ENCODE peak calls at places on chromosome 10, in four cellular contexts. One of them, this sample, is unnamed. For H3K4me1 and H3K36me3, the result is how much of the 10 kb centered on the place peaks cover.

GRCh38 chr10:127977368-127978009 is 70.6 kb downstream of the PTPRE start:
- DNase-seq in astrocyte: peak
- DNase-seq in CD8-positive, alpha-beta T cell: no peak
- DNase-seq in CD8-positive, alpha-beta memory T cell: no peak
- DNase-seq in this sample: peak

GRCh38 chr10:5584895-5585516 is 60.2 kb downstream of the CALML3 start:
- DNase-seq in astrocyte: peak
- DNase-seq in CD8-positive, alpha-beta T cell: no peak
- DNase-seq in CD8-positive, alpha-beta memory T cell: no peak
- DNase-seq in this sample: peak

GRCh38 chr10:4255751-4256150 is 470.7 kb upstream of the KLF6 start:
- DNase-seq in astrocyte: no peak
- DNase-seq in CD8-positive, alpha-beta memory T cell: no peak
- DNase-seq in CD8-positive, alpha-beta T cell: no peak
- DNase-seq in this sample: no peak

GRCh38 chr10:116771101-116771705 is 28.8 kb upstream of the HSPA12A start:
- DNase-seq in CD8-positive, alpha-beta memory T cell: no peak
- DNase-seq in astrocyte: peak
- DNase-seq in CD8-positive, alpha-beta T cell: no peak
- DNase-seq in this sample: peak

GRCh38 chr10:50650481-50650880 is 26.7 kb upstream of the SGMS1 start:
- DNase-seq in CD8-positive, alpha-beta memory T cell: no peak
- DNase-seq in CD8-positive, alpha-beta T cell: no peak
- DNase-seq in astrocyte: no peak
- DNase-seq in this sample: no peak

GRCh38 chr10:4663162-4663992 is 162.6 kb upstream of the AKR1E2 start:
- DNase-seq in CD8-positive, alpha-beta memory T cell: no peak
- DNase-seq in astrocyte: peak
- DNase-seq in CD8-positive, alpha-beta T cell: no peak
- DNase-seq in this sample: peak

GRCh38 chr10:88923525-88923924 is 29.0 kb downstream of the ACTA2 start:
- DNase-seq in CD8-positive, alpha-beta memory T cell: no peak
- DNase-seq in CD8-positive, alpha-beta T cell: no peak
- DNase-seq in astrocyte: peak
- DNase-seq in this sample: no peak

GRCh38 chr10:30786131-30786530 is 156.6 kb upstream of the LYZL2 start:
- DNase-seq in astrocyte: no peak
- DNase-seq in CD8-positive, alpha-beta memory T cell: no peak
- DNase-seq in CD8-positive, alpha-beta T cell: no peak
- DNase-seq in this sample: no peak

GRCh38 chr10:84820121-84820520 is 491.7 kb downstream of the CCSER2 start:
- DNase-seq in astrocyte: no peak
- DNase-seq in CD8-positive, alpha-beta T cell: no peak
- DNase-seq in CD8-positive, alpha-beta memory T cell: no peak
- DNase-seq in this sample: no peak

GRCh38 chr10:121609426-121610380 is 11.5 kb upstream of the FGFR2 start:
- DNase-seq in CD8-positive, alpha-beta memory T cell: no peak
- DNase-seq in CD8-positive, alpha-beta T cell: no peak
- DNase-seq in astrocyte: no peak
- DNase-seq in this sample: no peak

GRCh38 chr10:47090903-47091302 is 179.7 kb downstream of the PTPN20 start:
- DNase-seq in CD8-positive, alpha-beta memory T cell: no peak
- DNase-seq in CD8-positive, alpha-beta T cell: no peak
- DNase-seq in astrocyte: no peak
- DNase-seq in this sample: no peak

GRCh38 chr10:91350651-91351081 is 59.5 kb upstream of the HECTD2 start:
- DNase-seq in CD8-positive, alpha-beta memory T cell: no peak
- DNase-seq in astrocyte: peak
- DNase-seq in CD8-positive, alpha-beta T cell: no peak
- DNase-seq in this sample: no peak

GRCh38 chr10:103781329-103782061 is 73.9 kb downstream of the SH3PXD2A start:
- DNase-seq in astrocyte: peak
- DNase-seq in CD8-positive, alpha-beta T cell: no peak
- DNase-seq in CD8-positive, alpha-beta memory T cell: no peak
- DNase-seq in this sample: peak

GRCh38 chr10:29669149-29669548 is 34.4 kb upstream of the SVIL start:
- DNase-seq in CD8-positive, alpha-beta memory T cell: no peak
- DNase-seq in astrocyte: peak
- DNase-seq in CD8-positive, alpha-beta T cell: no peak
- DNase-seq in this sample: no peak

GRCh38 chr10:15742831-15743230 is 23.1 kb upstream of the ITGA8 start:
- DNase-seq in astrocyte: peak
- DNase-seq in CD8-positive, alpha-beta memory T cell: no peak
- DNase-seq in CD8-positive, alpha-beta T cell: no peak
- DNase-seq in this sample: peak

GRCh38 chr10:104052351-104052885 is 33.3 kb downstream of the COL17A1 start:
- DNase-seq in CD8-positive, alpha-beta T cell: no peak
- DNase-seq in CD8-positive, alpha-beta memory T cell: no peak
- DNase-seq in astrocyte: no peak
- DNase-seq in this sample: no peak

GRCh38 chr10:128096486-128097199 is 29.6 kb downstream of the MKI67 start:
- DNase-seq in CD8-positive, alpha-beta T cell: no peak
- DNase-seq in astrocyte: no peak
- DNase-seq in CD8-positive, alpha-beta memory T cell: no peak
- DNase-seq in this sample: no peak

GRCh38 chr10:15789793-15790525 is 70.2 kb upstream of the ITGA8 start:
- DNase-seq in CD8-positive, alpha-beta T cell: no peak
- DNase-seq in CD8-positive, alpha-beta memory T cell: no peak
- DNase-seq in astrocyte: peak
- DNase-seq in this sample: no peak

GRCh38 chr10:52818019-52818418 is 45.4 kb upstream of the MBL2 start:
- DNase-seq in astrocyte: peak
- DNase-seq in CD8-positive, alpha-beta T cell: no peak
- DNase-seq in CD8-positive, alpha-beta memory T cell: no peak
- DNase-seq in this sample: no peak

GRCh38 chr10:48724127-48724526 is 39.5 kb downstream of the WDFY4 start:
- DNase-seq in CD8-positive, alpha-beta memory T cell: no peak
- DNase-seq in CD8-positive, alpha-beta T cell: no peak
- DNase-seq in astrocyte: no peak
- DNase-seq in this sample: no peak

GRCh38 chr10:110764793-110765512 is 106.8 kb upstream of the PDCD4 start:
- DNase-seq in CD8-positive, alpha-beta T cell: no peak
- DNase-seq in astrocyte: no peak
- DNase-seq in CD8-positive, alpha-beta memory T cell: no peak
- DNase-seq in this sample: no peak

GRCh38 chr10:13699216-13699615 is 112.5 kb downstream of the PRPF18 start:
- DNase-seq in astrocyte: no peak
- DNase-seq in CD8-positive, alpha-beta memory T cell: no peak
- DNase-seq in CD8-positive, alpha-beta T cell: no peak
- DNase-seq in this sample: no peak

GRCh38 chr10:27525819-27526218 is 21.7 kb downstream of the RAB18 start:
- DNase-seq in CD8-positive, alpha-beta T cell: no peak
- DNase-seq in CD8-positive, alpha-beta memory T cell: no peak
- DNase-seq in astrocyte: peak
- DNase-seq in this sample: no peak

GRCh38 chr10:77420942-77421523 is 216.6 kb downstream of the KCNMA1 start:
- DNase-seq in astrocyte: no peak
- DNase-seq in CD8-positive, alpha-beta memory T cell: no peak
- DNase-seq in CD8-positive, alpha-beta T cell: no peak
- DNase-seq in this sample: no peak

GRCh38 chr10:74293686-74294365 is 142.8 kb downstream of the ADK start:
- DNase-seq in CD8-positive, alpha-beta memory T cell: no peak
- DNase-seq in CD8-positive, alpha-beta T cell: no peak
- DNase-seq in astrocyte: peak
- DNase-seq in this sample: peak

GRCh38 chr10:12961416-12961815 is 40.1 kb downstream of the CCDC3 start:
- DNase-seq in CD8-positive, alpha-beta memory T cell: no peak
- DNase-seq in CD8-positive, alpha-beta T cell: no peak
- DNase-seq in astrocyte: no peak
- DNase-seq in this sample: no peak

GRCh38 chr10:34655286-34656170 is 159.6 kb downstream of the PARD3 start:
- DNase-seq in astrocyte: peak
- DNase-seq in CD8-positive, alpha-beta memory T cell: peak
- DNase-seq in CD8-positive, alpha-beta T cell: no peak
- DNase-seq in this sample: peak

GRCh38 chr10:48526371-48526821 is 78.5 kb downstream of the ARHGAP22 start:
- DNase-seq in CD8-positive, alpha-beta memory T cell: no peak
- DNase-seq in astrocyte: peak
- DNase-seq in CD8-positive, alpha-beta T cell: no peak
- DNase-seq in this sample: peak

GRCh38 chr10:100775346-100775745 is 30.0 kb downstream of the PAX2 start:
- DNase-seq in CD8-positive, alpha-beta memory T cell: no peak
- DNase-seq in astrocyte: no peak
- DNase-seq in CD8-positive, alpha-beta T cell: no peak
- DNase-seq in this sample: no peak

GRCh38 chr10:7409732-7410168 is 1.1 kb downstream of the SFMBT2 start:
- DNase-seq in astrocyte: no peak
- DNase-seq in CD8-positive, alpha-beta memory T cell: no peak
- DNase-seq in CD8-positive, alpha-beta T cell: peak
- DNase-seq in this sample: no peak

GRCh38 chr10:64261092-64261491 is 739.9 kb downstream of the REEP3 start:
- DNase-seq in astrocyte: no peak
- DNase-seq in CD8-positive, alpha-beta memory T cell: no peak
- DNase-seq in CD8-positive, alpha-beta T cell: no peak
- DNase-seq in this sample: no peak

GRCh38 chr10:21599582-21599981 is 65.5 kb downstream of the MLLT10 start:
- DNase-seq in astrocyte: no peak
- DNase-seq in CD8-positive, alpha-beta T cell: no peak
- DNase-seq in CD8-positive, alpha-beta memory T cell: no peak
- DNase-seq in this sample: no peak

GRCh38 chr10:76085773-76086570 is 654.5 kb downstream of the LRMDA start:
- DNase-seq in CD8-positive, alpha-beta memory T cell: no peak
- DNase-seq in CD8-positive, alpha-beta T cell: no peak
- DNase-seq in astrocyte: no peak
- DNase-seq in this sample: no peak

GRCh38 chr10:90947025-90947960 is 26.4 kb upstream of the ANKRD1 start:
- DNase-seq in CD8-positive, alpha-beta T cell: no peak
- DNase-seq in CD8-positive, alpha-beta memory T cell: no peak
- DNase-seq in astrocyte: peak
- DNase-seq in this sample: peak

GRCh38 chr10:10755490-10755889 is 262.2 kb upstream of the CELF2 start:
- DNase-seq in astrocyte: no peak
- DNase-seq in CD8-positive, alpha-beta T cell: no peak
- DNase-seq in CD8-positive, alpha-beta memory T cell: no peak
- DNase-seq in this sample: no peak

GRCh38 chr10:124067825-124068400 is 25.5 kb downstream of the CHST15 start:
- DNase-seq in astrocyte: no peak
- DNase-seq in CD8-positive, alpha-beta T cell: no peak
- DNase-seq in CD8-positive, alpha-beta memory T cell: no peak
- DNase-seq in this sample: no peak

GRCh38 chr10:124069341-124069740 is 24.1 kb downstream of the CHST15 start:
- DNase-seq in CD8-positive, alpha-beta memory T cell: no peak
- DNase-seq in astrocyte: no peak
- DNase-seq in CD8-positive, alpha-beta T cell: no peak
- DNase-seq in this sample: no peak

GRCh38 chr10:124068929-124069328 is 24.5 kb downstream of the CHST15 start:
- DNase-seq in CD8-positive, alpha-beta T cell: no peak
- DNase-seq in astrocyte: no peak
- DNase-seq in CD8-positive, alpha-beta memory T cell: no peak
- DNase-seq in this sample: no peak

GRCh38 chr10:124065382-124066155 is 27.8 kb downstream of the CHST15 start:
- DNase-seq in CD8-positive, alpha-beta T cell: no peak
- DNase-seq in astrocyte: no peak
- DNase-seq in CD8-positive, alpha-beta memory T cell: no peak
- DNase-seq in this sample: no peak

GRCh38 chr10:124066744-124067714 is 26.4 kb downstream of the CHST15 start:
- DNase-seq in CD8-positive, alpha-beta memory T cell: no peak
- DNase-seq in astrocyte: no peak
- DNase-seq in CD8-positive, alpha-beta T cell: no peak
- DNase-seq in this sample: no peak
- H3K4me1 ChIP-seq in CD8-positive, alpha-beta memory T cell: under half
- H3K4me1 ChIP-seq in astrocyte: under half
- H3K4me1 ChIP-seq in CD8-positive, alpha-beta T cell: under half
- H3K4me1 ChIP-seq in this sample: under half

GRCh38 chr10:73136627-73137026 is 26.4 kb downstream of the NUDT13 start:
- DNase-seq in CD8-positive, alpha-beta memory T cell: no peak
- DNase-seq in CD8-positive, alpha-beta T cell: no peak
- DNase-seq in astrocyte: no peak
- DNase-seq in this sample: no peak
- H3K36me3 ChIP-seq in CD8-positive, alpha-beta memory T cell: under half
- H3K36me3 ChIP-seq in CD8-positive, alpha-beta T cell: under half
- H3K36me3 ChIP-seq in astrocyte: half or more
- H3K36me3 ChIP-seq in this sample: half or more

DNA sequence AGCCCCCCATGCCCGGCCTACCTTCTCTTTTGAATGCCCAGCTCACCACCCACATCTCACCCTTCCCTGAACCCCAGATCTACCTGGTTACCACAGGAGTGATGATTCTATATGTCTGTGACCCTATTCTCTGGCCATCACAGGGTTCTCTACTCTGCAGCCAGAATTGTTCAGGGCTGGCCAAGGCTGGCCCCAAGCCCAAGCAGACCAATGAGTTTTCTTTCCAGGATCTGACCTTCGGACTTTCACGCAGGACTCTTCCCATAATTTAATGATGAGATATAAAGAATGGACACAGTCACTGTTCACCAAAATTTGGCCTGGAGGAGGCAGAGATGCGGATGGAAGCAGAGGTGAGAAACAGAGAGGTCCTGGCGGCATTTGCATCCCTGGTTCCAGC is 72.6 kb downstream of the PIP4K2A start:
- DNase-seq in CD8-positive, alpha-beta memory T cell: no peak
- DNase-seq in astrocyte: no peak
- DNase-seq in CD8-positive, alpha-beta T cell: no peak
- DNase-seq in this sample: no peak
- H3K27ac ChIP-seq in CD8-positive, alpha-beta memory T cell: no peak
- H3K27ac ChIP-seq in astrocyte: no peak
- H3K27ac ChIP-seq in CD8-positive, alpha-beta T cell: no peak
- H3K27ac ChIP-seq in this sample: no peak

DNA sequence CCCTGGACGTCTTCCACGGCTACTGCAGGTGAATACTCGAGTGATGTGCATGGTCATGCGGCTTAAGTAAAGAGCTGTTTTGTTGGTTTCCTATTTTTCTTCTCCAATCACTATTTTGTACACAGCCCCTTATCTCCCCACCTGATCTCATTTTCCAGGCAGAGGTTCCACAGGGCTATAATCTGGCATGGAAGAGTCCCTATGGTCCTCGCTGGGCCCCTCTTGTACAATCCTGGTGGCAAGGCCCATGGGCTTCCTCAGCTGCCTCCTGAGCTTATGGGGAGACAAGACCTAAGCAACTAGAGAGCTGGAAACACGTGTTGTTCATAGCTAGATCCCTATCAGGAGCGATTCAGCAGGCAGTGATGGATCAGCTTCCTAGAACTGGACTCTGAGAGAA is 181.3 kb upstream of the ADO start:
- DNase-seq in CD8-positive, alpha-beta T cell: no peak
- DNase-seq in astrocyte: no peak
- DNase-seq in CD8-positive, alpha-beta memory T cell: no peak
- DNase-seq in this sample: no peak
- H3K4me1 ChIP-seq in CD8-positive, alpha-beta T cell: under half
- H3K4me1 ChIP-seq in astrocyte: under half
- H3K4me1 ChIP-seq in CD8-positive, alpha-beta memory T cell: under half
- H3K4me1 ChIP-seq in this sample: under half

DNA sequence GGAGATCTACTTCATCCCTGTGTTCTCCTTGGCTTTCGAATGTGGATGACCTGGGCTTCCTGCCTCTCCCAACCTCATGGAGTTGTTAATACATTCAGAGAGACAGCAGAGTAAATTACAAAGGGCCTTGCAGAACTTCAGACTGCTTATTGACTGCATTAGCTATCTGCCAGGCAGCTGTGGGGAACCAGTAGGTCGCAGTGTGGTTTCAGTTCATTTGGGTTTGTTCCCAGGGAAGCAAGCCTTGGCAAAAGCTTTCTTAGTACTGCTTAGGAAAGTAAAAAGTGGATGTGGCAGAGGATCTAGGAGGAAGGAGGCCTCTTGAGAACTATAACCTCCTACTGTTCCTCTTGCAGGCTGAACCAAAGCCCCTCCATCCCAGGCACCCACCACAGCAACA is 9.2 kb downstream of the NPFFR1 start:
- DNase-seq in astrocyte: peak
- DNase-seq in CD8-positive, alpha-beta T cell: no peak
- DNase-seq in CD8-positive, alpha-beta memory T cell: no peak
- DNase-seq in this sample: no peak
- H3K36me3 ChIP-seq in astrocyte: under half
- H3K36me3 ChIP-seq in CD8-positive, alpha-beta T cell: under half
- H3K36me3 ChIP-seq in CD8-positive, alpha-beta memory T cell: under half
- H3K36me3 ChIP-seq in this sample: under half

This sample was measured in SJSA1.